ENCODE peak calls at places on chromosomes 2 and 18, in four cellular contexts. Z is AG04449, N is AG10803, J is GM23338. D is an unnamed sample.

GRCh38 chr2:109513749-109514588 is 99.8 kb downstream of the SEPTIN10 start:
- DNase-seq in Z (peak), N (peak), J (no peak), D (peak)

GRCh38 chr2:224417361-224417729 is 15.4 kb upstream of the FAM124B start:
- DNase-seq in Z (no peak), N (no peak), J (peak), D (no peak)

GRCh38 chr2:63589148-63589972 is 597 bp downstream of the MDH1 start:
- DNase-seq in Z (no peak), N (no peak), J (peak), D (no peak)

GRCh38 chr2:26540306-26540705 is 62.4 kb upstream of the OTOF start:
- DNase-seq in Z (no peak), N (no peak), J (peak), D (no peak)

GRCh38 chr2:38146917-38147307 is 71.0 kb upstream of the CYP1B1 start:
- DNase-seq in Z (peak), N (peak), J (peak), D (peak)

GRCh38 chr2:111135910-111136297 is 15.2 kb downstream of the BCL2L11 start:
- DNase-seq in Z (no peak), N (no peak), J (peak), D (peak)

GRCh38 chr2:236820763-236821344 is 251.2 kb downstream of the ACKR3 start:
- DNase-seq in Z (no peak), N (no peak), J (no peak), D (no peak)

GRCh38 chr2:25276569-25277465 is 64.9 kb downstream of the DNMT3A start:
- DNase-seq in Z (no peak), N (no peak), J (peak), D (no peak)

GRCh38 chr2:120298173-120298835 is 45.7 kb downstream of the RALB start:
- DNase-seq in Z (no peak), N (peak), J (no peak), D (no peak)

GRCh38 chr2:176002684-176003225 is 688 bp upstream of the LNPK start:
- DNase-seq in Z (no peak), N (peak), J (peak), D (no peak)

GRCh38 chr2:45320956-45321355 is 290.1 kb downstream of the SRBD1 start:
- DNase-seq in Z (no peak), N (no peak), J (no peak), D (no peak)

GRCh38 chr2:232878855-232879617 is 9.0 kb downstream of the SNORC start:
- DNase-seq in Z (no peak), N (no peak), J (no peak), D (no peak)

GRCh38 chr2:39119732-39120520 is 925 bp downstream of the SOS1 start:
- DNase-seq in Z (no peak), N (peak), J (peak), D (no peak)

GRCh38 chr2:68686178-68686577 is 42.8 kb downstream of the PROKR1 start:
- DNase-seq in Z (no peak), N (no peak), J (peak), D (no peak)

GRCh38 chr18:48436907-48437306 is 27.7 kb upstream of the ZBTB7C start:
- DNase-seq in Z (no peak), N (no peak), J (no peak), D (no peak)

GRCh38 chr2:20448246-20449046 is 1.6 kb downstream of the RHOB start:
- DNase-seq in Z (no peak), N (peak), J (no peak), D (no peak)

GRCh38 chr2:148515976-148516375 is 128.6 kb upstream of the EPC2 start:
- DNase-seq in Z (no peak), N (peak), J (no peak), D (no peak)

GRCh38 chr2:160022162-160022561 is 40.3 kb downstream of the PLA2R1 start:
- DNase-seq in Z (no peak), N (no peak), J (peak), D (no peak)

GRCh38 chr2:52117299-52117698 is 1085.4 kb upstream of the NRXN1 start:
- DNase-seq in Z (peak), N (peak), J (no peak), D (no peak)

GRCh38 chr2:58571181-58571852 is 330.2 kb upstream of the FANCL start:
- DNase-seq in Z (peak), N (peak), J (peak), D (peak)

GRCh38 chr2:207768168-207768890 is 1.4 kb downstream of the FZD5 start:
- DNase-seq in Z (no peak), N (no peak), J (peak), D (no peak)
- H3K4me3 ChIP-seq in Z (peak), N (peak), J (peak), D (peak)

DNA sequence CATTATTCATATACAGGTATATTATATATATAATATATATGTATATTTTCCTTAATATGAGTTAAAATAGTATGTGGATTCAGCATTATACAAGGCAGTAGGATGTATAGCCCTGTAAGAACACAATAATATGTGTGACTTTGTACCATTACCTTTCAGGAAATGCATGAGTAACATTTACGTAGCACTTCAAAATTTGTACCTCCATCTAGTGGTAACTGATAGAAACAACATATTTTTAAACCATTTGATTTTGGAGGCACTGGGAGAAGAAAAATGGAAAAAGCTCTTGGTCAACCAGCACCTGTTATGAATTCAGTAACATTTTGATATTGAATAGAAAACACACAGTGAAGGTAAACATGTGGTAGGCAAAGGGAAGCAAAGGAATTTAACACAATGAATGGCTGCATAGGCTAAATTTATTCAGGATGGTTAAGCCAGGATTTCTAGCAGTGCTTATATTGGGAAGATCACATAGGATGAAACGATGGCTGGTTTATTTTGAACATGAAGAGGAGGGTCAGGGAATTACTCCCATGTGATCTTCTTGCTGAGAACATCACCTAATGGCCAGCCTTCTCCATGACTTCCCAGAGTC is 565.5 kb downstream of the CCDC85A start:
- DNase-seq in Z (peak), N (peak), J (peak), D (no peak)
- TF ChIP-seq CTCF in Z (peak), N (peak), J (peak), D (peak)

DNA sequence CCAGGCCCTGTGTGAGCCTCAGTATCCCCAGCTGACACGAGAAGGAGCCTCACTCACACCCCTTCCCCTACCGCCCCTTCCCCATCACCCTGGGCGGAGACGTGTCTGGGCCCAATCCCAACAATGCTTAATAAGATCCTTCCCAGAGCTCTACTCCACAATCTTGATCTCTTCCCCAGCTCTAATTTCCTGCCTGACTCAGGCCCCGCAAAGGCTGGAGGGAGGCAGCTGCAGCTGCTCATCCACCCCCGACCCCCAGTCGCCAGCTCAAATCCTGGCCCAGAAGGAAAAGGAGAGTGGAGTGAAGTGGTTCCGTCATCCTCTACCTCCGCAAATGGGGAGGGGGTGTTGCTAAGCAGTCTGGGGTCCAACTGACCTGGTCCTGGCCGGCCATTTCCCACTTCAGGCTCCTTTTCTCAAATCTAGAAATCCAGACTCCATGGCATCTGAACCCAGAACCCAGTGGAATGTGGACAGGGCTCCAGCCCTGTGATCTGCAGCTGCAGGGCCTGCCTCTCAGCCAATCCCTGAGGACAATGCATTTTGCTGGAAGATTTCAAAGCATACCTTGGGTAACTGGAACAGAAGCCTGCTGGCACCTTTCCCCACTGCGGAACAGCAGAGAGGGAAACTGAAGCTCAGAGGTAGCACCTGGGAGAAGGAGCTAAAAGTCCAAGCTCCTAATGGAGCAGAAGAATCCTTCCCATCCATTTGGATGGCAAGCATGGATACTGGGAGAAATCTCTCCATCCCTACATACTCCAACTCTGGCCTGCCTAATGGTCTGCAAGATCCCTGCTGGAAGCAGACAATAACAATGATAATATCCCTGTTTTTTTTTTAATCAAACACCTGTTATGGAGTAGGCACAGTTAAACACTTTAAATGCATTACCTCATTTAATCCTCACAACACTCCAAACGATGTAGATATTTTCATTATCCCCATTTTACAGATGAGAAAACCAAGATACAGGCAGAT is 5.6 kb upstream of the TNS1 start:
- DNase-seq in Z (no peak), N (peak), J (no peak), D (no peak)
- H3K4me3 ChIP-seq in Z (no peak), N (no peak), J (no peak), D (no peak)

DNA sequence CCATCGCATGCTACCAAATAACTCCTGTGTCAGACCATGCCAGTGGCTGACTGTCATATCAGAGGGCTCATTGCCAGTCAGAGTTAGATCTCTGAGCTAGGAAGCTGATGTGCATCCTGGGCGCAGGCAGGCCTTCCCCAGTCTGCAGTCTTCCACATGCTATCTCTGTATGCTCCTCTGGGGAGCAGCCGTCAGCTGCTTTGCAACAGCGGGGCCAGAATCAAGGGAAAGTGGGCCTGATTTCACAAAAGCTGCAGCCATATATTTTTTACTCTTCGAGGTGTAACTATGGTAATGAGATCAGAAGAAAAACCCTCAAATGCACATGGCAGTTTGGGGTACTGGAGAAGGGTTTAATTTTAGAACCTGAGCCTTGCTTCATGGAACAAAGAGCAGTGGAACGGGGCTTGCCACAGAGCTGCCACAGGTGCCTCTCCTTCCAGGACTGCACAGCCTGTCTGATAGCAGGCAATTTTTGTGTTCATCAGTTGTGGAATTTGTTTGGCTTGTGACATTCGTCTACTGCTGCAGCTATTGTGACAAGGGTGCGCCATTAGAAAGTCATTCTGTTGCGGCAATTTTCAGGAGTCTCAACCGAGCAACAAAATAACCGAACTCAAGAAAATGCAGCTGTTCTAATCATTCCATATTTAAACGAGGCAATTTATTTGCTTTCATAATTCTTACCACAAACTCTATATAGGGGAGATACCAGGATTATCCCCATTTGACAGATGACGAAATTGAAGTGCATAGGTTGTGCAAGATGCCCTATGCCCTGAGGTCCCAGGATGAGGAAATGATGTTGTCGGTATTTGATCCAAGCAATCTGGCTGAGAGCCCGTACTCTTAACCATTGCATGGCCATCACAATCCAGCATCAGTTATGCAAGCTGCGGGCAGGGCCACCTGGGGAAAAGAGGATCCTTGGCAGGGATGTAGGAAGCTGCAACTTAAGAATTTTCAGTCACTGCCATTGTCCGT is 109.6 kb upstream of the CYRIA start:
- DNase-seq in Z (no peak), N (no peak), J (peak), D (no peak)
- TF ChIP-seq CTCF in Z (peak), N (peak), J (peak), D (peak)

DNA sequence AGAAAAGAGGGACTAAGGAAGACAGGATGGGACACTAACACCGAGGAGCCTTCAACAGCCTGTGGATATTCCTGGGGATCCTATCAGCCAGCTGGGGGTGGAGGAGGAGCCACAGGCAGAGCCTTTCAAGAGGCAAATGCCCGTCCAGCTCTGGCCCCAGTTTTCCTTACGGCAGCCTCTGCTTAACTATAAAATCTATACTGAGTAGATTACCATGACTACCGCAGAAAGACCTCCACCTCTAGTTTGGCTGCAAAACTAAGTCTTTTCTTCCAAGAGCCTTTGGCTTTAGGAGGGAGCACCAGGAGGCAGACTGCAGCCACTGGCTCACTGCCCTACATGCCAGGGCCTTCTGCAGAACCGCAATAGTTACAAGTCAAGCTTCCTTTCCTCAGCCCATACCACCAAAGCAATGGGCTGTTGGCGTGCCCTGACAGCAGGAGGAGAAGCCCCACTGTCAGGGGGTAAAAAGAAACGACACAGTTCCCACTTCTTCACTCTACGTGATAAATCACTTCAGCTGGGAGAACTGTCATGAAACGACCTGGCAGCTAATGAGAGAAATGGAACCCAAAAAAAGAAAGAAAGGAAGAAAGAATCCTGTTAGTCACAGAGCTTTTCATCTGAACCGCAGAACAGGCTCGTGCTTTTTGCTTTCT is 25.1 kb upstream of the CREB1 start:
- DNase-seq in Z (peak), N (peak), J (peak), D (peak)
- H3K4me3 ChIP-seq in Z (peak), N (peak), J (peak), D (peak)

GRCh38 chr18:68172842-68173549 is 541.9 kb downstream of the TMX3 start:
- DNase-seq in Z (no peak), N (no peak), J (peak), D (no peak)
- TF ChIP-seq CTCF in Z (no peak), N (no peak), J (peak), D (no peak)

GRCh38 chr2:7730990-7731389 is 813.8 kb downstream of the RNF144A start:
- DNase-seq in Z (no peak), N (no peak), J (no peak), D (no peak)

GRCh38 chr2:7732497-7732896 is 815.3 kb downstream of the RNF144A start:
- DNase-seq in Z (no peak), N (no peak), J (no peak), D (no peak)

GRCh38 chr2:7726989-7727388 is 809.8 kb downstream of the RNF144A start:
- DNase-seq in Z (no peak), N (no peak), J (no peak), D (no peak)

GRCh38 chr2:7728388-7728787 is 811.2 kb downstream of the RNF144A start:
- DNase-seq in Z (no peak), N (no peak), J (no peak), D (no peak)

DNA sequence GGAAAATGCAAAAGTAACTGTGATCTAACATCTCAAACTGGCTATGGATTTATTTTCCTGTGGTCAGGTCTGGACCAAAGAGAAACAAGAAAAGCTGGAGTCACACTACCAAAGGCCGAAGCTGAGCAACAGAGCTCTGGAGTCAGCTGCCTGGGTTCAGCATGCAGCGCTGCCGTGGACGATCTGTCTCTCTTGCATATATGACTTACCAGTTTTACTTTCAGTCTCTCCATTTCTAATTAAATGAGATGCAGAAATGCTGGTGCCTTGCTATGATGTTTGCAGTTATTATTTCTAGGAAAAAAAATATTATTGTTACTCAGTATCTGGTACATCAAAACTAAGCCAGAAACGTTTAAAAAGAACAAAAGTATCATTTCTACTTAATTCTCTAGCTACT is 813.2 kb downstream of the RNF144A start:
- DNase-seq in Z (no peak), N (no peak), J (no peak), D (no peak)
- H3K4me3 ChIP-seq in Z (no peak), N (no peak), J (no peak), D (no peak)

GRCh38 chr2:113996826-113997599 is 107.1 kb downstream of the ACTR3 start:
- DNase-seq in Z (no peak), N (no peak), J (no peak), D (no peak)
- TF ChIP-seq CTCF in Z (no peak), N (no peak), J (no peak), D (no peak)